ENCODE peak calls at places on chromosomes 13 and 19, in five cellular contexts. One of them, this sample, is unnamed.

GRCh38 chr13:79749985-79750551 is 269.1 kb downstream of the NDFIP2 start:
- DNase-seq in stimulated activated CD8-positive, alpha-beta memory T cell treated with anti-CD3 and anti-CD28 coated beads, Interleukin-15, amount 100 ng/mL, for 4 hours: no peak
- DNase-seq in activated CD4-positive, alpha-beta T cell treated with anti-CD3 and anti-CD28 coated beads for 4 hours: no peak
- DNase-seq in amniotic stem cell: peak
- DNase-seq in activated naive CD4-positive, alpha-beta T cell treated with anti-CD3 and anti-CD28 coated beads for 36 hours: no peak
- DNase-seq in this sample: peak

GRCh38 chr13:77544365-77544764 is 8.9 kb downstream of the SCEL start:
- DNase-seq in stimulated activated CD8-positive, alpha-beta memory T cell treated with anti-CD3 and anti-CD28 coated beads, Interleukin-15, amount 100 ng/mL, for 4 hours: no peak
- DNase-seq in activated naive CD4-positive, alpha-beta T cell treated with anti-CD3 and anti-CD28 coated beads for 36 hours: no peak
- DNase-seq in activated CD4-positive, alpha-beta T cell treated with anti-CD3 and anti-CD28 coated beads for 4 hours: no peak
- DNase-seq in amniotic stem cell: no peak
- DNase-seq in this sample: peak

GRCh38 chr19:18951721-18952281 is 10.8 kb upstream of the HOMER3 start:
- DNase-seq in stimulated activated CD8-positive, alpha-beta memory T cell treated with anti-CD3 and anti-CD28 coated beads, Interleukin-15, amount 100 ng/mL, for 4 hours: no peak
- DNase-seq in amniotic stem cell: no peak
- DNase-seq in activated CD4-positive, alpha-beta T cell treated with anti-CD3 and anti-CD28 coated beads for 4 hours: no peak
- DNase-seq in activated naive CD4-positive, alpha-beta T cell treated with anti-CD3 and anti-CD28 coated beads for 36 hours: no peak
- DNase-seq in this sample: no peak

GRCh38 chr19:29448046-29448445 is 77.7 kb upstream of the VSTM2B start:
- DNase-seq in stimulated activated CD8-positive, alpha-beta memory T cell treated with anti-CD3 and anti-CD28 coated beads, Interleukin-15, amount 100 ng/mL, for 4 hours: no peak
- DNase-seq in activated naive CD4-positive, alpha-beta T cell treated with anti-CD3 and anti-CD28 coated beads for 36 hours: no peak
- DNase-seq in activated CD4-positive, alpha-beta T cell treated with anti-CD3 and anti-CD28 coated beads for 4 hours: no peak
- DNase-seq in amniotic stem cell: no peak
- DNase-seq in this sample: no peak

GRCh38 chr19:46601318-46602224 is at the start of gene CALM3:
- DNase-seq in amniotic stem cell: no peak
- DNase-seq in activated naive CD4-positive, alpha-beta T cell treated with anti-CD3 and anti-CD28 coated beads for 36 hours: no peak
- DNase-seq in stimulated activated CD8-positive, alpha-beta memory T cell treated with anti-CD3 and anti-CD28 coated beads, Interleukin-15, amount 100 ng/mL, for 4 hours: no peak
- DNase-seq in activated CD4-positive, alpha-beta T cell treated with anti-CD3 and anti-CD28 coated beads for 4 hours: no peak
- DNase-seq in this sample: no peak

GRCh38 chr13:102555914-102556553 is 40.8 kb upstream of the TPP2 start:
- DNase-seq in activated naive CD4-positive, alpha-beta T cell treated with anti-CD3 and anti-CD28 coated beads for 36 hours: peak
- DNase-seq in stimulated activated CD8-positive, alpha-beta memory T cell treated with anti-CD3 and anti-CD28 coated beads, Interleukin-15, amount 100 ng/mL, for 4 hours: no peak
- DNase-seq in amniotic stem cell: no peak
- DNase-seq in activated CD4-positive, alpha-beta T cell treated with anti-CD3 and anti-CD28 coated beads for 4 hours: no peak
- DNase-seq in this sample: peak

GRCh38 chr13:64158910-64159309 is 2743.3 kb upstream of the PCDH20 start:
- DNase-seq in activated naive CD4-positive, alpha-beta T cell treated with anti-CD3 and anti-CD28 coated beads for 36 hours: no peak
- DNase-seq in amniotic stem cell: no peak
- DNase-seq in stimulated activated CD8-positive, alpha-beta memory T cell treated with anti-CD3 and anti-CD28 coated beads, Interleukin-15, amount 100 ng/mL, for 4 hours: no peak
- DNase-seq in activated CD4-positive, alpha-beta T cell treated with anti-CD3 and anti-CD28 coated beads for 4 hours: no peak
- DNase-seq in this sample: peak

GRCh38 chr19:53518716-53519115 is 19.2 kb upstream of the ZNF331 start:
- DNase-seq in amniotic stem cell: no peak
- DNase-seq in stimulated activated CD8-positive, alpha-beta memory T cell treated with anti-CD3 and anti-CD28 coated beads, Interleukin-15, amount 100 ng/mL, for 4 hours: no peak
- DNase-seq in activated CD4-positive, alpha-beta T cell treated with anti-CD3 and anti-CD28 coated beads for 4 hours: no peak
- DNase-seq in activated naive CD4-positive, alpha-beta T cell treated with anti-CD3 and anti-CD28 coated beads for 36 hours: no peak
- DNase-seq in this sample: no peak

GRCh38 chr13:47656651-47657050 is 344.4 kb downstream of the SUCLA2 start:
- DNase-seq in amniotic stem cell: no peak
- DNase-seq in activated naive CD4-positive, alpha-beta T cell treated with anti-CD3 and anti-CD28 coated beads for 36 hours: no peak
- DNase-seq in activated CD4-positive, alpha-beta T cell treated with anti-CD3 and anti-CD28 coated beads for 4 hours: no peak
- DNase-seq in stimulated activated CD8-positive, alpha-beta memory T cell treated with anti-CD3 and anti-CD28 coated beads, Interleukin-15, amount 100 ng/mL, for 4 hours: no peak
- DNase-seq in this sample: no peak

This sample was measured in pulmonary artery endothelial cell.